ENCODE peak calls at places on chromosomes 3 and 15, in seven cellular contexts. Z, V, H, A, E, F and X are unnamed samples.

GRCh38 chr3:19668163-19668562 is 265.9 kb downstream of the EFHB start:
- DNase-seq in Z (no peak), V (peak; percentile 19), H (no peak), A (no peak), E (no peak), F (no peak), X (no peak)

GRCh38 chr15:60326343-60326742 is 71.4 kb downstream of the ANXA2 start:
- DNase-seq in Z (no peak), V (no peak), H (no peak), A (no peak), E (no peak), F (no peak), X (no peak)

GRCh38 chr15:85581495-85581894 is 201.1 kb downstream of the AKAP13 start:
- DNase-seq in Z (no peak), V (no peak), H (no peak), A (peak; percentile 38), E (no peak), F (no peak), X (no peak)

GRCh38 chr3:171781711-171782127 is 28.6 kb downstream of the PLD1 start:
- DNase-seq in Z (no peak), V (no peak), H (no peak), A (no peak), E (no peak), F (no peak), X (no peak)

GRCh38 chr3:24240306-24240705 is 254.3 kb downstream of the THRB start:
- DNase-seq in Z (no peak), V (no peak), H (no peak), A (no peak), E (no peak), F (no peak), X (no peak)

GRCh38 chr3:149085828-149086231 is 503 bp downstream of the HLTF start:
- DNase-seq in Z (no peak), V (no peak), H (peak; percentile 55), A (peak; percentile 55), E (peak; percentile 22), F (peak; percentile 34), X (no peak)

GRCh38 chr3:50068134-50068533 is 20.6 kb upstream of the RBM5 start:
- DNase-seq in Z (no peak), V (no peak), H (no peak), A (no peak), E (no peak), F (no peak), X (no peak)

GRCh38 chr15:57554063-57554820 is 37.5 kb upstream of the MYZAP start:
- DNase-seq in Z (no peak), V (no peak), H (no peak), A (no peak), E (peak; percentile 48), F (no peak), X (no peak)

GRCh38 chr15:30992465-30992864 is 1.0 kb upstream of the MTMR10 start:
- DNase-seq in Z (no peak), V (no peak), H (peak; percentile 40), A (no peak), E (no peak), F (peak; percentile 23), X (no peak)

GRCh38 chr3:16511561-16512434 is 1.7 kb downstream of the RFTN1 start:
- DNase-seq in Z (peak; percentile 23), V (no peak), H (peak; percentile 47), A (peak; percentile 96), E (no peak), F (no peak), X (no peak)

GRCh38 chr15:40301467-40302179 is 6.1 kb downstream of the PLCB2 start:
- DNase-seq in Z (no peak), V (peak; percentile 71), H (peak; percentile 85), A (no peak), E (no peak), F (no peak), X (no peak)

GRCh38 chr3:129934234-129935123 is 40.0 kb upstream of the TRH start:
- DNase-seq in Z (peak; percentile 55), V (peak; percentile 38), H (peak; percentile 44), A (peak; percentile 30), E (peak; percentile 52), F (peak; percentile 42), X (peak; percentile 43)

GRCh38 chr3:60933828-60934227 is 317.4 kb downstream of the FHIT start:
- DNase-seq in Z (no peak), V (no peak), H (no peak), A (no peak), E (no peak), F (no peak), X (no peak)

GRCh38 chr3:141877911-141878310 is 1.5 kb downstream of the ATP1B3 start:
- DNase-seq in Z (no peak), V (no peak), H (no peak), A (peak; percentile 38), E (peak; percentile 37), F (no peak), X (no peak)

GRCh38 chr3:183534249-183534648 is 21.3 kb downstream of the KLHL6 start:
- DNase-seq in Z (no peak), V (no peak), H (no peak), A (no peak), E (peak; percentile 39), F (no peak), X (no peak)

GRCh38 chr15:51090753-51091152 is 4.0 kb downstream of the TNFAIP8L3 start:
- DNase-seq in Z (no peak), V (no peak), H (no peak), A (no peak), E (no peak), F (no peak), X (no peak)

GRCh38 chr3:126911162-126912026 is 71.5 kb upstream of the PLXNA1 start:
- DNase-seq in Z (no peak), V (no peak), H (peak; percentile 50), A (peak; percentile 97), E (no peak), F (no peak), X (no peak)

GRCh38 chr15:52749250-52749649 is 40.9 kb downstream of the ONECUT1 start:
- DNase-seq in Z (no peak), V (no peak), H (no peak), A (peak; percentile 46), E (no peak), F (no peak), X (no peak)

GRCh38 chr15:76337739-76338554 is 1.4 kb downstream of the ISL2 start:
- DNase-seq in Z (peak; percentile 47), V (peak; percentile 51), H (peak; percentile 66), A (no peak), E (no peak), F (peak; percentile 55), X (peak; percentile 20)

GRCh38 chr3:45137656-45138181 is 8.5 kb downstream of the CDCP1 start:
- DNase-seq in Z (no peak), V (no peak), H (no peak), A (no peak), E (no peak), F (no peak), X (no peak)

GRCh38 chr3:45534580-45535080 is 59.9 kb upstream of the LIMD1 start:
- DNase-seq in Z (no peak), V (no peak), H (no peak), A (no peak), E (no peak), F (no peak), X (no peak)

GRCh38 chr15:44231842-44232241 is 36.8 kb upstream of the FRMD5 start:
- DNase-seq in Z (no peak), V (no peak), H (no peak), A (no peak), E (no peak), F (no peak), X (no peak)

GRCh38 chr3:124126446-124127017 is 134.6 kb upstream of the ROPN1 start:
- DNase-seq in Z (no peak), V (no peak), H (no peak), A (no peak), E (no peak), F (no peak), X (no peak)

GRCh38 chr15:79132361-79132760 is 41.8 kb upstream of the RASGRF1 start:
- DNase-seq in Z (no peak), V (no peak), H (no peak), A (no peak), E (no peak), F (no peak), X (no peak)

GRCh38 chr3:140727886-140728285 is 50.0 kb downstream of the TRIM42 start:
- DNase-seq in Z (no peak), V (no peak), H (no peak), A (no peak), E (peak; percentile 35), F (no peak), X (no peak)

GRCh38 chr3:59563072-59563605 is 513.3 kb upstream of the CFAP20DC start:
- DNase-seq in Z (no peak), V (no peak), H (no peak), A (no peak), E (no peak), F (no peak), X (no peak)

GRCh38 chr15:52076889-52077781 is 35.4 kb downstream of the BCL2L10 start:
- DNase-seq in Z (no peak), V (no peak), H (no peak), A (peak; percentile 72), E (peak; percentile 34), F (no peak), X (no peak)

GRCh38 chr3:101846709-101847108 is 2.6 kb upstream of the NFKBIZ start:
- DNase-seq in Z (no peak), V (no peak), H (no peak), A (no peak), E (no peak), F (no peak), X (no peak)
- TF ChIP-seq CTCF in Z (no peak), V (no peak), H (no peak), A (no peak), E (no peak), F (no peak), X (peak; percentile 12)

GRCh38 chr3:182392182-182392917 is 401.0 kb upstream of the ATP11B start:
- DNase-seq in Z (no peak), V (no peak), H (no peak), A (no peak), E (no peak), F (no peak), X (no peak)
- TF ChIP-seq CTCF in Z (no peak), V (no peak), H (peak; percentile 71), A (peak; percentile 3), E (no peak), F (no peak), X (peak; percentile 40)

GRCh38 chr3:73614385-73614784 is 10.4 kb downstream of the PDZRN3 start:
- DNase-seq in Z (no peak), V (no peak), H (no peak), A (no peak), E (peak; percentile 60), F (peak; percentile 72), X (no peak)
- TF ChIP-seq CTCF in Z (no peak), V (no peak), H (no peak), A (no peak), E (no peak), F (no peak), X (no peak)

DNA sequence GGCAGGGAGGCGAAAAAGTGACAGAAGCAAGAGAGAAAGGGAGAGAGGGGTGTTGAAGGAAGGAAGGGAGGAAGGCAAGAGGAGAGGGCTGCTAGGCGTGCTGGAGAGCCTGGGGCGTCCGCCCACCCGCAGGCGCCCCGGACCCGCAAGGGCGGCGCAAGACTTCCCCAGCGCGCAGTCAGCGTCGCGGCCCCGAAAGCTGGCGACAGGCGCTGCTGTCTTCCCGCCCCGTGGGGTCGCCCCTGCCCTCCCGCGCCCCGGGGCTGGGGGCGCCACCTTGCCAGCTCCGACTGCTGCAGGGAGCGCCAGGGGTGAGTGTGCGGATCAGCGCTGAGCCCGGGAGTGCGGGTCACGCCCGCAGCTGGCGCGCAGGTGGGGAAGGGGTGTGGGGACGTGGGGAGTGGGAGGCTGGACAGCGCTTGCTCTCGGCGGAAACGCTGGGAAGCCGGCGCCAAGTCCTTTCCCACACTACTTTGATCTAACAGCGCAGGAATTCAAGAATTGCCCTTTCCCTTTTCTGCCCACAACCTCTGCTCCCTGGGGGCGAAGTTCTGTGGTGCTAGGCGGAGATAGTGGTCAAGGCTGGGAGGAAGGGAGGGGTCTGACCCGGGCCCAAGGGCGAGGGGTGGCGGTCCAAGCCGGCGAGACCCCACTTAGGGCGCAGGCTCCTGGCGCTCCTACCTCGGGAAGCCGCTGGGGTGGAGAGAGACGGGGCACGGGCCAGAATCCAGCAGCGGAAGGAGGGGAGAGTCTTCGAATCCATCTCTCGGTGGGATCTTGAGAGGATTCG is 266.1 kb downstream of the CGGBP1 start:
- DNase-seq in Z (peak; percentile 77), V (peak; percentile 61), H (peak; percentile 59), A (no peak), E (peak; percentile 17), F (peak; percentile 23), X (peak; percentile 26)
- TF ChIP-seq CTCF in Z (peak; percentile 33), V (no peak), H (peak; percentile 53), A (no peak), E (no peak), F (peak; percentile 12), X (peak; percentile 23)